ENCODE peak calls at places on chromosomes 1 and 21, in five cellular contexts. T, I, P, Z and O are unnamed samples.

GRCh38 chr1:40936878-40937484 is 42.5 kb upstream of the CTPS1 start:
- DNase-seq in T (no peak), P (no peak), Z (peak), I (no peak), O (no peak)

GRCh38 chr1:45822644-45823043 is 19.2 kb downstream of the MAST2 start:
- DNase-seq in T (no peak), Z (no peak), P (no peak), I (no peak), O (peak)

GRCh38 chr1:193539731-193540459 is 353.5 kb upstream of the B3GALT2 start:
- DNase-seq in P (no peak), T (no peak), I (peak), Z (no peak), O (no peak)

GRCh38 chr1:35319988-35320713 is 51.6 kb downstream of the ZMYM4 start:
- DNase-seq in I (no peak), P (no peak), Z (peak), T (no peak), O (no peak)

GRCh38 chr1:62717483-62717882 is 29.3 kb upstream of the DOCK7 start:
- DNase-seq in P (no peak), I (no peak), Z (no peak), T (no peak), O (no peak)

GRCh38 chr1:10692401-10693021 is 103.9 kb downstream of the CASZ1 start:
- DNase-seq in T (no peak), P (peak), Z (no peak), I (peak), O (peak)

GRCh38 chr1:31783846-31784245 is 19.7 kb upstream of the ADGRB2 start:
- DNase-seq in P (no peak), I (no peak), Z (no peak), T (no peak), O (no peak)

GRCh38 chr1:73065585-73065984 is 783.2 kb upstream of the NEGR1 start:
- DNase-seq in Z (no peak), P (no peak), T (no peak), I (no peak), O (peak)

GRCh38 chr1:43617668-43618067 is 32.3 kb upstream of the KDM4A start:
- DNase-seq in I (no peak), Z (no peak), P (no peak), T (no peak), O (no peak)

GRCh38 chr1:38084700-38085099 is 38.1 kb upstream of the POU3F1 start:
- DNase-seq in P (no peak), I (no peak), T (no peak), Z (no peak), O (no peak)

GRCh38 chr21:15514073-15514946 is 215.5 kb upstream of the USP25 start:
- DNase-seq in I (peak), T (no peak), P (peak), Z (no peak), O (peak)

GRCh38 chr21:17472592-17473271 is 40.1 kb upstream of the CXADR start:
- DNase-seq in I (no peak), T (no peak), Z (no peak), P (no peak), O (peak)

GRCh38 chr1:59077739-59078503 is 219.0 kb upstream of the FGGY start:
- DNase-seq in Z (no peak), P (no peak), I (no peak), T (no peak), O (no peak)

GRCh38 chr1:239976130-239976968 is 115.3 kb upstream of the FMN2 start:
- DNase-seq in P (peak), Z (peak), I (peak), T (peak), O (peak)

GRCh38 chr1:172496678-172497077 is 36.3 kb upstream of the SUCO start:
- DNase-seq in P (no peak), Z (no peak), T (no peak), I (no peak), O (no peak)

GRCh38 chr1:5389101-5389885 is 602.9 kb downstream of the NPHP4 start:
- DNase-seq in T (no peak), I (no peak), P (no peak), Z (no peak), O (peak)

GRCh38 chr1:204087893-204088528 is 15.1 kb downstream of the SOX13 start:
- DNase-seq in T (peak), P (no peak), I (no peak), Z (no peak), O (no peak)

GRCh38 chr1:7491089-7491817 is 279.8 kb upstream of the VAMP3 start:
- DNase-seq in P (no peak), T (no peak), I (no peak), Z (peak), O (peak)

GRCh38 chr1:1980467-1981141 is 23.0 kb downstream of the CFAP74 start:
- DNase-seq in I (no peak), P (no peak), Z (no peak), T (no peak), O (no peak)

GRCh38 chr21:45544449-45545235 is 2.4 kb upstream of the SLC19A1 start:
- DNase-seq in T (peak), P (no peak), I (no peak), Z (no peak), O (no peak)

GRCh38 chr1:23010734-23011449 is 4.8 kb downstream of the TEX46 start:
- DNase-seq in P (no peak), I (no peak), T (no peak), Z (peak), O (no peak)